ENCODE peak calls at places on chromosomes 12 and 14, in seven cellular contexts. One of them, this sample, is unnamed.
A peak's percentile ranks its signal among the peaks of the same experiment; 100 is the strongest.

GRCh38 chr14:101061411-101062064 is 158.0 kb upstream of the RTL1 start:
- DNase-seq in neural crest cell: no peak
- DNase-seq in dermis blood vessel endothelial cell: no peak
- DNase-seq in AG09319: no peak
- DNase-seq in Right ventricle myocardium superior: peak; percentile 29
- DNase-seq in mucosa of descending colon: no peak
- DNase-seq in NCI-H2081: no peak
- DNase-seq in this sample: no peak

GRCh38 chr14:63853831-63854293 is 1.1 kb downstream of the SYNE2 start:
- DNase-seq in dermis blood vessel endothelial cell: peak; percentile 84
- DNase-seq in neural crest cell: peak; percentile 30
- DNase-seq in AG09319: no peak
- DNase-seq in mucosa of descending colon: peak; percentile 76
- DNase-seq in Right ventricle myocardium superior: peak; percentile 60
- DNase-seq in NCI-H2081: peak; percentile 50
- DNase-seq in this sample: peak; percentile 23

GRCh38 chr12:113040722-113041168 is 15.8 kb upstream of the DTX1 start:
- DNase-seq in mucosa of descending colon: peak; percentile 63
- DNase-seq in neural crest cell: no peak
- DNase-seq in dermis blood vessel endothelial cell: peak; percentile 81
- DNase-seq in NCI-H2081: no peak
- DNase-seq in Right ventricle myocardium superior: peak; percentile 90
- DNase-seq in AG09319: peak; percentile 31
- DNase-seq in this sample: no peak

GRCh38 chr12:25755681-25756260 is 202.7 kb upstream of the LMNTD1 start:
- DNase-seq in Right ventricle myocardium superior: no peak
- DNase-seq in neural crest cell: no peak
- DNase-seq in dermis blood vessel endothelial cell: no peak
- DNase-seq in mucosa of descending colon: no peak
- DNase-seq in AG09319: no peak
- DNase-seq in NCI-H2081: no peak
- DNase-seq in this sample: no peak

GRCh38 chr14:41615011-41615595 is 8.4 kb downstream of the LRFN5 start:
- DNase-seq in Right ventricle myocardium superior: no peak
- DNase-seq in AG09319: no peak
- DNase-seq in dermis blood vessel endothelial cell: no peak
- DNase-seq in NCI-H2081: no peak
- DNase-seq in mucosa of descending colon: no peak
- DNase-seq in neural crest cell: no peak
- DNase-seq in this sample: no peak

GRCh38 chr14:65352964-65353530 is 59.5 kb upstream of the FUT8 start:
- DNase-seq in AG09319: no peak
- DNase-seq in Right ventricle myocardium superior: no peak
- DNase-seq in mucosa of descending colon: no peak
- DNase-seq in neural crest cell: no peak
- DNase-seq in NCI-H2081: no peak
- DNase-seq in dermis blood vessel endothelial cell: no peak
- DNase-seq in this sample: no peak

GRCh38 chr14:92677955-92678354 is 70.5 kb downstream of the LGMN start:
- DNase-seq in AG09319: no peak
- DNase-seq in mucosa of descending colon: no peak
- DNase-seq in neural crest cell: no peak
- DNase-seq in NCI-H2081: no peak
- DNase-seq in Right ventricle myocardium superior: no peak
- DNase-seq in dermis blood vessel endothelial cell: no peak
- DNase-seq in this sample: no peak

GRCh38 chr14:79077096-79077495 is 906.9 kb downstream of the NRXN3 start:
- DNase-seq in Right ventricle myocardium superior: no peak
- DNase-seq in NCI-H2081: peak; percentile 36
- DNase-seq in mucosa of descending colon: no peak
- DNase-seq in dermis blood vessel endothelial cell: no peak
- DNase-seq in neural crest cell: no peak
- DNase-seq in AG09319: no peak
- DNase-seq in this sample: no peak

GRCh38 chr12:84497819-84498218 is 414.8 kb downstream of the SLC6A15 start:
- DNase-seq in dermis blood vessel endothelial cell: no peak
- DNase-seq in NCI-H2081: peak; percentile 31
- DNase-seq in Right ventricle myocardium superior: no peak
- DNase-seq in AG09319: no peak
- DNase-seq in mucosa of descending colon: no peak
- DNase-seq in neural crest cell: no peak
- DNase-seq in this sample: no peak

GRCh38 chr14:95059126-95059525 is 98.2 kb downstream of the DICER1 start:
- DNase-seq in neural crest cell: no peak
- DNase-seq in mucosa of descending colon: no peak
- DNase-seq in NCI-H2081: no peak
- DNase-seq in dermis blood vessel endothelial cell: no peak
- DNase-seq in AG09319: no peak
- DNase-seq in Right ventricle myocardium superior: no peak
- DNase-seq in this sample: no peak

GRCh38 chr14:50062438-50063039 is 53.8 kb downstream of the VCPKMT start:
- DNase-seq in NCI-H2081: no peak
- DNase-seq in AG09319: no peak
- DNase-seq in mucosa of descending colon: no peak
- DNase-seq in neural crest cell: no peak
- DNase-seq in dermis blood vessel endothelial cell: peak; percentile 80
- DNase-seq in Right ventricle myocardium superior: no peak
- DNase-seq in this sample: no peak

GRCh38 chr14:24679248-24680085 is 45.5 kb upstream of the GZMB start:
- DNase-seq in dermis blood vessel endothelial cell: no peak
- DNase-seq in AG09319: no peak
- DNase-seq in mucosa of descending colon: no peak
- DNase-seq in NCI-H2081: no peak
- DNase-seq in Right ventricle myocardium superior: no peak
- DNase-seq in neural crest cell: no peak
- DNase-seq in this sample: no peak

GRCh38 chr14:75258079-75258802 is 20.4 kb upstream of the FOS start:
- DNase-seq in NCI-H2081: no peak
- DNase-seq in dermis blood vessel endothelial cell: no peak
- DNase-seq in Right ventricle myocardium superior: peak; percentile 55
- DNase-seq in AG09319: peak; percentile 82
- DNase-seq in neural crest cell: no peak
- DNase-seq in mucosa of descending colon: no peak
- DNase-seq in this sample: no peak

GRCh38 chr12:68157295-68157871 is 2.2 kb downstream of the IFNG start:
- DNase-seq in Right ventricle myocardium superior: no peak
- DNase-seq in AG09319: no peak
- DNase-seq in mucosa of descending colon: no peak
- DNase-seq in neural crest cell: no peak
- DNase-seq in dermis blood vessel endothelial cell: no peak
- DNase-seq in NCI-H2081: no peak
- DNase-seq in this sample: no peak

GRCh38 chr12:122399592-122400373 is 22.7 kb downstream of the CLIP1 start:
- DNase-seq in NCI-H2081: peak; percentile 40
- DNase-seq in AG09319: peak; percentile 84
- DNase-seq in dermis blood vessel endothelial cell: peak; percentile 90
- DNase-seq in Right ventricle myocardium superior: peak; percentile 61
- DNase-seq in mucosa of descending colon: no peak
- DNase-seq in neural crest cell: peak; percentile 22
- DNase-seq in this sample: peak; percentile 38

GRCh38 chr12:105476616-105477015 is 146.1 kb downstream of the C12orf75 start:
- DNase-seq in AG09319: no peak
- DNase-seq in NCI-H2081: no peak
- DNase-seq in Right ventricle myocardium superior: no peak
- DNase-seq in neural crest cell: no peak
- DNase-seq in mucosa of descending colon: no peak
- DNase-seq in dermis blood vessel endothelial cell: no peak
- DNase-seq in this sample: no peak

GRCh38 chr12:49489720-49490119 is 49.1 kb upstream of the KCNH3 start:
- DNase-seq in AG09319: no peak
- DNase-seq in dermis blood vessel endothelial cell: peak; percentile 95
- DNase-seq in neural crest cell: no peak
- DNase-seq in NCI-H2081: no peak
- DNase-seq in Right ventricle myocardium superior: no peak
- DNase-seq in mucosa of descending colon: no peak
- DNase-seq in this sample: no peak

GRCh38 chr14:55354500-55354899 is 57.1 kb downstream of the ATG14 start:
- DNase-seq in Right ventricle myocardium superior: no peak
- DNase-seq in AG09319: peak; percentile 12
- DNase-seq in dermis blood vessel endothelial cell: peak; percentile 75
- DNase-seq in NCI-H2081: peak; percentile 61
- DNase-seq in neural crest cell: peak; percentile 22
- DNase-seq in mucosa of descending colon: no peak
- DNase-seq in this sample: peak; percentile 20

GRCh38 chr12:132600048-132601032 is 10.0 kb downstream of the LRCOL1 start:
- DNase-seq in NCI-H2081: peak; percentile 71
- DNase-seq in Right ventricle myocardium superior: peak; percentile 85
- DNase-seq in dermis blood vessel endothelial cell: peak; percentile 84
- DNase-seq in neural crest cell: peak; percentile 73
- DNase-seq in AG09319: no peak
- DNase-seq in mucosa of descending colon: peak; percentile 70
- DNase-seq in this sample: peak; percentile 88

GRCh38 chr12:96034631-96035282 is 630 bp downstream of the LTA4H start:
- DNase-seq in mucosa of descending colon: peak; percentile 56
- DNase-seq in neural crest cell: peak; percentile 9
- DNase-seq in AG09319: no peak
- DNase-seq in dermis blood vessel endothelial cell: peak; percentile 39
- DNase-seq in Right ventricle myocardium superior: peak; percentile 41
- DNase-seq in NCI-H2081: peak; percentile 10
- DNase-seq in this sample: peak; percentile 25